ENCODE peak calls at places on chromosomes 12 and 14, in four cellular contexts. One of them, this sample, is unnamed. For H3K36me3 and H3K79me2, the result is how much of the 10 kb centered on the place peaks cover.

GRCh38 chr12:114407566-114408411 is 1.8 kb upstream of the TBX5 start:
- DNase-seq in GM23338: peak
- DNase-seq in fibroblast of lung: no peak
- DNase-seq in GM23248: peak
- DNase-seq in this sample: no peak

GRCh38 chr14:39342768-39343167 is 89.5 kb downstream of the FBXO33 start:
- DNase-seq in GM23338: no peak
- DNase-seq in fibroblast of lung: no peak
- DNase-seq in GM23248: no peak
- DNase-seq in this sample: peak

GRCh38 chr12:45986646-45987338 is 3.6 kb downstream of the SCAF11 start:
- DNase-seq in GM23338: no peak
- DNase-seq in fibroblast of lung: peak
- DNase-seq in GM23248: peak
- DNase-seq in this sample: no peak

GRCh38 chr14:106166232-106166631 is 639.8 kb downstream of the TMEM121 start:
- DNase-seq in GM23338: no peak
- DNase-seq in fibroblast of lung: no peak
- DNase-seq in GM23248: no peak
- DNase-seq in this sample: no peak

GRCh38 chr12:3805058-3805457 is 52.1 kb upstream of the CRACR2A start:
- DNase-seq in GM23338: no peak
- DNase-seq in fibroblast of lung: no peak
- DNase-seq in GM23248: peak
- DNase-seq in this sample: no peak

GRCh38 chr14:46734287-46734686 is 82.7 kb upstream of the RPL10L start:
- DNase-seq in GM23338: no peak
- DNase-seq in fibroblast of lung: no peak
- DNase-seq in GM23248: no peak
- DNase-seq in this sample: no peak

GRCh38 chr12:122939151-122939550 is 27.1 kb downstream of the ABCB9 start:
- DNase-seq in GM23338: no peak
- DNase-seq in fibroblast of lung: no peak
- DNase-seq in GM23248: no peak
- DNase-seq in this sample: no peak

GRCh38 chr14:68466491-68466977 is 326.3 kb downstream of the ZFP36L1 start:
- DNase-seq in GM23338: no peak
- DNase-seq in fibroblast of lung: peak
- DNase-seq in GM23248: peak
- DNase-seq in this sample: peak

GRCh38 chr12:62767946-62768345 is 167.0 kb downstream of the PPM1H start:
- DNase-seq in GM23338: no peak
- DNase-seq in fibroblast of lung: peak
- DNase-seq in GM23248: no peak
- DNase-seq in this sample: peak

GRCh38 chr12:67344979-67345710 is 76.0 kb downstream of the CAND1 start:
- DNase-seq in GM23338: no peak
- DNase-seq in fibroblast of lung: no peak
- DNase-seq in GM23248: no peak
- DNase-seq in this sample: no peak

GRCh38 chr14:105588236-105588860 is 62.0 kb downstream of the TMEM121 start:
- DNase-seq in GM23338: no peak
- DNase-seq in fibroblast of lung: no peak
- DNase-seq in GM23248: no peak
- DNase-seq in this sample: no peak

GRCh38 chr14:100292776-100293461 is 13.3 kb downstream of the SLC25A29 start:
- DNase-seq in GM23338: no peak
- DNase-seq in fibroblast of lung: no peak
- DNase-seq in GM23248: no peak
- DNase-seq in this sample: no peak

GRCh38 chr12:9041321-9041720 is 52.0 kb downstream of the KLRG1 start:
- DNase-seq in GM23338: no peak
- DNase-seq in fibroblast of lung: peak
- DNase-seq in GM23248: peak
- DNase-seq in this sample: peak

GRCh38 chr12:70553391-70553859 is 83.8 kb downstream of the PTPRB start:
- DNase-seq in GM23338: no peak
- DNase-seq in fibroblast of lung: peak
- DNase-seq in GM23248: no peak
- DNase-seq in this sample: no peak
- TF ChIP-seq EZH2 in GM23338: no peak
- TF ChIP-seq EZH2 in fibroblast of lung: no peak
- TF ChIP-seq EZH2 in GM23248: no peak
- TF ChIP-seq EZH2 in this sample: no peak

DNA sequence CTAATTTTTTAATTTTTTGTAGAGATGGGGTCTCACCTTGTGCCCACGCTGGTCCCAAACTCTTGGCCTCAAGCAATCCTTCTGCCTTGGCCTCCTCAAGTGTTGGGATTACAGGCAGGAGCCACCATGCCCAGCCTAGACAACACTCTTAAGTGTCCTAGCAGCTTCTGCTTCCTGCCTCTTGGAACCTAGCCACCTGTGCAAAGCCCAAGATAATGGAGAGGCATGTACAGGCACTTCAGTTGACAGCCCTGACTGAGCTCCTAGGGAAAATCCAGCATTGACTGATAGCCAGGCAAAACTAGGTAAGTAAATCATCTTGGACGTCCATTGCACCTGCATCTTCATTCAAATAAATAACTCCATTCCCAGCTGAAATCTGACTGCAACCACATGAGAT is 15.5 kb downstream of the COX14 start:
- DNase-seq in GM23338: no peak
- DNase-seq in fibroblast of lung: no peak
- DNase-seq in GM23248: no peak
- DNase-seq in this sample: peak
- H3K36me3 ChIP-seq in GM23338: under half
- H3K36me3 ChIP-seq in fibroblast of lung: under half
- H3K36me3 ChIP-seq in GM23248: under half
- H3K36me3 ChIP-seq in this sample: under half

GRCh38 chr12:753401-754237 is 1.2 kb downstream of the WNK1 start:
- DNase-seq in GM23338: peak
- DNase-seq in fibroblast of lung: peak
- DNase-seq in GM23248: peak
- DNase-seq in this sample: no peak

GRCh38 chr12:754871-755562 is 2.6 kb downstream of the WNK1 start:
- DNase-seq in GM23338: peak
- DNase-seq in fibroblast of lung: peak
- DNase-seq in GM23248: peak
- DNase-seq in this sample: peak

GRCh38 chr12:752673-753400 is 458 bp downstream of the WNK1 start:
- DNase-seq in GM23338: peak
- DNase-seq in fibroblast of lung: peak
- DNase-seq in GM23248: peak
- DNase-seq in this sample: peak

GRCh38 chr12:751828-752672 is at the start of gene WNK1:
- DNase-seq in GM23338: peak
- DNase-seq in fibroblast of lung: peak
- DNase-seq in GM23248: peak
- DNase-seq in this sample: peak

GRCh38 chr12:754238-754816 is 1.9 kb downstream of the WNK1 start:
- DNase-seq in GM23338: no peak
- DNase-seq in fibroblast of lung: peak
- DNase-seq in GM23248: peak
- DNase-seq in this sample: peak
- H3K79me2 ChIP-seq in GM23338: half or more
- H3K79me2 ChIP-seq in fibroblast of lung: half or more
- H3K79me2 ChIP-seq in GM23248: half or more
- H3K79me2 ChIP-seq in this sample: half or more

GRCh38 chr14:36661506-36662257 is at the start of gene PAX9:
- DNase-seq in GM23338: peak
- DNase-seq in fibroblast of lung: peak
- DNase-seq in GM23248: peak
- DNase-seq in this sample: peak

GRCh38 chr14:36662258-36662542 is 540 bp downstream of the PAX9 start:
- DNase-seq in GM23338: no peak
- DNase-seq in fibroblast of lung: no peak
- DNase-seq in GM23248: no peak
- DNase-seq in this sample: no peak

GRCh38 chr14:36664322-36665193 is 2.9 kb downstream of the PAX9 start:
- DNase-seq in GM23338: no peak
- DNase-seq in fibroblast of lung: no peak
- DNase-seq in GM23248: no peak
- DNase-seq in this sample: no peak

GRCh38 chr14:36662543-36663403 is 1.1 kb downstream of the PAX9 start:
- DNase-seq in GM23338: peak
- DNase-seq in fibroblast of lung: no peak
- DNase-seq in GM23248: peak
- DNase-seq in this sample: no peak

GRCh38 chr14:36663404-36664321 is 2.0 kb downstream of the PAX9 start:
- DNase-seq in GM23338: peak
- DNase-seq in fibroblast of lung: peak
- DNase-seq in GM23248: peak
- DNase-seq in this sample: no peak
- TF ChIP-seq EZH2 in GM23338: peak
- TF ChIP-seq EZH2 in fibroblast of lung: no peak
- TF ChIP-seq EZH2 in GM23248: peak
- TF ChIP-seq EZH2 in this sample: peak

DNA sequence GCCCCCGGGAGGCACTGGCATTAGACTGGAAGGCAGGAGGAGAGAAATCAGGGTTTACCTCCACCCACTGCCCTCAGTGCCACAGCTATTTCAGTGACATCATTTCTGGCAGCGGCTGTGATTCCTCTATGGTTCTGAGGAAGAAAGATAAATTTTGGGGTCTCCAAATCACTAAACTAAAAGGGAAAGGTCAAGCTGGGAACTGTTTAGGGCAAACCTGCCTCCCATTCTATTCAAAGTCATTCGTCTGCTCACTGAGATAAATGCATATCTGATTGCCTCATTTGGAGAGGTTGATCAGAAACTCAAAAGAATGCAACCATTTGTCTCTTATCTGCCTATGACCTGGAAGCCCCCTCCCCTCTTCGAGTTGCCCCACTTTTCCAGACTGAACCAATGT is 14.0 kb upstream of the CRY1 start:
- DNase-seq in GM23338: no peak
- DNase-seq in fibroblast of lung: no peak
- DNase-seq in GM23248: no peak
- DNase-seq in this sample: no peak
- H3K36me3 ChIP-seq in GM23338: under half
- H3K36me3 ChIP-seq in fibroblast of lung: under half
- H3K36me3 ChIP-seq in GM23248: under half
- H3K36me3 ChIP-seq in this sample: under half

GRCh38 chr14:101986953-101987352 is 22.6 kb downstream of the DYNC1H1 start:
- DNase-seq in GM23338: no peak
- DNase-seq in fibroblast of lung: no peak
- DNase-seq in GM23248: no peak
- DNase-seq in this sample: no peak

GRCh38 chr14:101988377-101988776 is 24.0 kb downstream of the DYNC1H1 start:
- DNase-seq in GM23338: no peak
- DNase-seq in fibroblast of lung: no peak
- DNase-seq in GM23248: no peak
- DNase-seq in this sample: no peak

GRCh38 chr14:101991336-101991735 is 27.0 kb downstream of the DYNC1H1 start:
- DNase-seq in GM23338: no peak
- DNase-seq in fibroblast of lung: no peak
- DNase-seq in GM23248: no peak
- DNase-seq in this sample: no peak

GRCh38 chr14:101997429-101998336 is 33.3 kb downstream of the DYNC1H1 start:
- DNase-seq in GM23338: no peak
- DNase-seq in fibroblast of lung: no peak
- DNase-seq in GM23248: no peak
- DNase-seq in this sample: no peak

DNA sequence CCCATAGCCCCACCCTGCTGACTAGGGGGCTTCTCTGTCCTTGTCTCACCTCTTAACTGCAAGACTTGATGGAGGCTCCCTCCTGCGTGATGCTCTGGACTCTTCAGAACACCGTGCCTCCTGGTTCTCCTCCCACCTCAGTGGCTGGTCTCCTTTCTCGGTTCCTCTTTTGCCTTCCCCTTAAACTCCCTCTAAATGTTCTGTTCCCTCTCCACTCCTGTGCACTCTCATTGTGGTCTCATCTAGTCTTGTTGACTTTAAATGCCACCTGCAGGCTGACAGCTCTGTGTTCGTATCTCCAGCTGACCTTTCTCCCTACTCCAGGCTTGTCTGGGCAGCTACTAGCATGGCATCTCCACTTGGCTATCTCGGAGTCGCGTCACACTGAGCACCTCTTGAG is 28.3 kb downstream of the DYNC1H1 start:
- DNase-seq in GM23338: no peak
- DNase-seq in fibroblast of lung: no peak
- DNase-seq in GM23248: no peak
- DNase-seq in this sample: no peak
- H3K79me2 ChIP-seq in GM23338: under half
- H3K79me2 ChIP-seq in fibroblast of lung: under half
- H3K79me2 ChIP-seq in GM23248: half or more
- H3K79me2 ChIP-seq in this sample: half or more